ENCODE peak calls at places on chromosome 19, in nine cellular contexts. B, I, H, V, A, T, R, L and U are unnamed samples.

GRCh38 chr19:1918975-1919374 is 13.8 kb downstream of the ADAT3 start:
- DNase-seq in B (no peak), I (no peak), H (no peak), V (no peak), A (no peak), T (no peak), R (no peak), L (no peak), U (no peak)

GRCh38 chr19:32624410-32624809 is 43.4 kb downstream of the PDCD5 start:
- DNase-seq in B (no peak), I (no peak), H (no peak), V (no peak), A (no peak), T (no peak), R (no peak), L (no peak), U (no peak)

GRCh38 chr19:14536926-14537692 is 7.7 kb downstream of the TECR start:
- DNase-seq in B (peak; percentile 86), I (peak; percentile 87), H (peak; percentile 92), V (peak; percentile 71), A (peak; percentile 92), T (peak; percentile 80), R (peak; percentile 88), L (peak; percentile 79), U (peak; percentile 92)

GRCh38 chr19:48441360-48442050 is 4.3 kb upstream of the GRWD1 start:
- DNase-seq in B (peak; percentile 68), I (no peak), H (no peak), V (no peak), A (no peak), T (no peak), R (no peak), L (no peak), U (no peak)

GRCh38 chr19:31451686-31452325 is 102.6 kb upstream of the TSHZ3 start:
- DNase-seq in B (no peak), I (no peak), H (no peak), V (no peak), A (no peak), T (no peak), R (no peak), L (no peak), U (no peak)

GRCh38 chr19:48292798-48293197 is 22.9 kb downstream of the ZNF114 start:
- DNase-seq in B (no peak), I (no peak), H (no peak), V (no peak), A (no peak), T (no peak), R (no peak), L (no peak), U (no peak)

GRCh38 chr19:2032296-2032941 is 16.9 kb upstream of the BTBD2 start:
- DNase-seq in B (peak; percentile 99), I (peak; percentile 99), H (peak; percentile 97), V (peak; percentile 97), A (peak; percentile 99), T (peak; percentile 95), R (peak; percentile 84), L (peak; percentile 93), U (no peak)

GRCh38 chr19:33997690-33998089 is 174.6 kb upstream of the LSM14A start:
- DNase-seq in B (no peak), I (no peak), H (no peak), V (no peak), A (no peak), T (no peak), R (no peak), L (no peak), U (no peak)

GRCh38 chr19:45767410-45767880 is 1.6 kb downstream of the SIX5 start:
- DNase-seq in B (peak; percentile 90), I (peak; percentile 83), H (peak; percentile 72), V (peak; percentile 67), A (peak; percentile 86), T (peak; percentile 77), R (no peak), L (peak; percentile 88), U (no peak)

GRCh38 chr19:19566306-19566705 is 28.2 kb downstream of the CILP2 start:
- DNase-seq in B (no peak), I (no peak), H (no peak), V (no peak), A (no peak), T (no peak), R (no peak), L (no peak), U (no peak)

DNA sequence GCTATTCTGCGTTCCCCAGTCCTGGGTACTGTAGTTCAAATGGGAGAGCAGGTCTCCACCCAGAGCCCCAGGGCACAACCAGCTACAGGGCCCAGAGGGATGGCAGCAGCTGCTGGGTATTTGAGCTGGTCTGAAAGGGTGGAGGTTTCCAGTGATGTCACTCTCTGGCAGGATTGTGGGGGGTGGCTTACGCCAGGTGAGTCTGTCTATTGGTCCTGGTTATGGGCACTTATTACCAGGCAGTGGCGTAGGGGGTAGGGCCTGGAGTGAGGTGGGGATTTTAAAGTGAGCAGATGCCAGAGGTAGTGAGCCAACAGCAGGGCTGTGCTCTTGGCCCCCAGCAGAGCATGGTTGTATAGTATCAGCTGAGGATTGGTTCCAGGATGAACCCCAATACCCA is 6.2 kb downstream of the RPS19 start:
- DNase-seq in B (no peak), I (no peak), H (no peak), V (no peak), A (no peak), T (no peak), R (no peak), L (no peak), U (no peak)
- TF ChIP-seq POLR2A in B (no peak), I (no peak), H (no peak), V (no peak), A (no peak), T (no peak), R (no peak), L (no peak), U (no peak)

GRCh38 chr19:51904331-51905165 is at the start of gene ZNF649:
- DNase-seq in B (peak; percentile 93), I (peak; percentile 87), H (peak; percentile 84), V (peak; percentile 71), A (peak; percentile 89), T (peak; percentile 92), R (peak; percentile 82), L (peak; percentile 68), U (peak; percentile 88)
- TF ChIP-seq POLR2A in B (peak; percentile 36), I (no peak), H (no peak), V (no peak), A (peak; percentile 70), T (no peak), R (no peak), L (no peak), U (peak; percentile 68)

DNA sequence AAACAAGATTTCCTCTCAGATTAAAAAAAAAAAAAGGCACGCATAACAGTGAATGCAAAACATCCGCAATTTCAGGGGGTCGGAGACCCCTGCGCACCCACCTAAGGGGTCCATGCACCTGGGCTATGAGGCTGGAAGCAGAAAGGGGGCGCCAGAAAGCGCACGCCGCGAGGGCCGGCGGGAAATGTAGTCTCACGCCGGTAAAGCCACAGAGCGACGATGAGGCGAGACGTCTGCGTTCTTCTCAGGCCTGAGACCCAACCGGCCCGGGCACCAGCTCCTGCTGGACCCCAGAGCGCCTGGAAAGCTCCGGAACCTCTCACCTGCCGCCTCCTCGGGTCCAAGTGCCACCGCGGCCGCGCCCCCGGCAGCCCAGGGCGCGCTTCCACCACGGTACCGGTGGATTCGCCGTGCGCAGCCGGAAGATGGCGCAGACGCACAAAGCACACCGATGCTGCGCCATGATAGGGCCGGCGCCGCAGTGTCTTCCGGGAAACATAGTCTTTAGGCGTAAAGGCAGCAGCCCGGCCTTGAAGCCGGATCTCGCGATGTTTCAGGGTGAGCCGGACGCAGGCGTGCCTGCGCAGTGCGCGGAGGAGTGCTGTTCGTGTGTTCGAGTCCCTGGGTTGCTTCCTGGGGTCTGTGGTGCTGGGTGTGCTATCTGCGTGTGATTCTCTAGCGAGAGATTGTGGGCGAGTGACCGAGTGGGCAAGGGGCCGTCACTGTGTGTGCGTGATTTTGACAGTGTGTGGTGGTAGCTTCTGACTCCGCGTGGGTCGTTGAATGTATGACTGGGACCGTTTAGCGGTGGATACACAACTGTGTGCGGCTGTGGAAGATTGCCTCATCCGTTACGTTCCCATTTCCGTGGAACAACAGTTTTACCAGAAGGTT is at the start of gene ZNF582:
- DNase-seq in B (peak; percentile 95), I (peak; percentile 98), H (peak; percentile 89), V (peak; percentile 91), A (peak; percentile 95), T (peak; percentile 99), R (no peak), L (peak; percentile 96), U (peak; percentile 97)
- TF ChIP-seq POLR2A in B (peak; percentile 28), I (peak; percentile 17), H (no peak), V (no peak), A (peak; percentile 64), T (no peak), R (no peak), L (no peak), U (peak; percentile 60)

DNA sequence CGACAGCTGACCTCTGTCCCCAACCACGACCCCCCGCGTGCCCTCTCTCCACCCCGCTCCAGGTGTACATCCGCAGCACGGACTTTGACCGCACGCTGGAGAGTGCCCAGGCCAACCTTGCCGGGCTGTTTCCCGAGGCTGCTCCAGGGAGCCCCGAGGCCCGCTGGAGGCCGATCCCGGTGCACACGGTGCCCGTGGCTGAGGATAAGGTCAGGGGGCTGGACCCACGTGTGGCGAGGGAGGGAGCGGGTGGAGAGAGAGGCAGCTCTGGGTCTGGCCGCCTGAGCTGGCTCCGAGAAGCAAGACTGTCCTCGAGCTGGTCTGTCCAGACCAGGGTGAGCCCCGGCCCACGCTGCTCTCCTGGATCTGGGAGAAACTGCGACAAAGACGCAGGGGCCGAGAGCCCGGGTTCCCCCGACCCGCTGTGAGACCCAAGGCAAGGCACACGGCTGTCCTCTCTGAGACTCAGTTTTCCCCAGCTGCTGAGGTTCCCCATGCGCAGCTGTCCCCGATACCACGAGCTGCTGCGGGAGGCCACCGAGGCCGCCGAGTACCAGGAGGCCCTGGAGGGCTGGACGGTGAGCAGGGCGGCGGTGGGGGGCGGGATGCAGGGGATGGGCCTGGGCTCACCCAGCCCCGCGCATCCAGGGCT is 1.5 kb downstream of the ACP4 start:
- DNase-seq in B (peak; percentile 77), I (no peak), H (no peak), V (no peak), A (no peak), T (no peak), R (no peak), L (no peak), U (no peak)
- TF ChIP-seq POLR2A in B (no peak), I (no peak), H (no peak), V (no peak), A (no peak), T (no peak), R (no peak), L (no peak), U (no peak)

GRCh38 chr19:4182082-4182926 is at the start of the genes ANKRD24 and SIRT6:
- DNase-seq in B (peak; percentile 99), I (peak; percentile 96), H (peak; percentile 96), V (peak; percentile 93), A (peak; percentile 97), T (peak; percentile 96), R (peak; percentile 89), L (peak; percentile 94), U (peak; percentile 98)
- TF ChIP-seq POLR2A in B (peak; percentile 24), I (no peak), H (peak; percentile 64), V (no peak), A (peak; percentile 77), T (peak; percentile 3), R (peak; percentile 49), L (peak; percentile 74), U (peak; percentile 70)